ENCODE peak calls at places on chromosomes 1 and 21, in eight cellular contexts. G, P, W, Y, R, D, Q and K are unnamed samples.

GRCh38 chr1:153217212-153217611 is at the start of gene PRR9:
- DNase-seq in G (no peak), P (no peak), W (no peak), Y (no peak), R (no peak), D (no peak), Q (no peak), K (no peak)

GRCh38 chr1:238999944-239000343 is 386.4 kb upstream of the CHRM3 start:
- DNase-seq in G (no peak), P (no peak), W (no peak), Y (no peak), R (no peak), D (no peak), Q (no peak), K (no peak)

GRCh38 chr1:43221256-43221778 is 48.5 kb upstream of the TMEM125 start:
- DNase-seq in G (no peak), P (no peak), W (no peak), Y (no peak), R (no peak), D (no peak), Q (no peak), K (no peak)

GRCh38 chr1:41931578-41931977 is 12.9 kb upstream of the HIVEP3 start:
- DNase-seq in G (no peak), P (no peak), W (no peak), Y (no peak), R (no peak), D (no peak), Q (no peak), K (no peak)

GRCh38 chr1:154316704-154317103 is 4.2 kb upstream of the AQP10 start:
- DNase-seq in G (no peak), P (no peak), W (no peak), Y (no peak), R (no peak), D (no peak), Q (no peak), K (no peak)

GRCh38 chr21:41932191-41932575 is 21.6 kb downstream of the C2CD2 start:
- DNase-seq in G (no peak), P (no peak), W (no peak), Y (no peak), R (no peak), D (peak; percentile 84), Q (peak; percentile 71), K (no peak)

GRCh38 chr1:35692310-35692709 is 26.4 kb downstream of the C1orf216 start:
- DNase-seq in G (no peak), P (no peak), W (no peak), Y (no peak), R (no peak), D (no peak), Q (no peak), K (no peak)

GRCh38 chr1:42046772-42047552 is 106.2 kb upstream of the GUCA2B start:
- DNase-seq in G (no peak), P (no peak), W (peak; percentile 29), Y (no peak), R (no peak), D (peak; percentile 5), Q (no peak), K (no peak)

GRCh38 chr1:110524311-110525249 is 5.6 kb upstream of the KCNA10 start:
- DNase-seq in G (no peak), P (peak; percentile 66), W (peak; percentile 20), Y (no peak), R (no peak), D (peak; percentile 52), Q (no peak), K (peak; percentile 73)

GRCh38 chr1:164296172-164296571 is 262.8 kb upstream of the PBX1 start:
- DNase-seq in G (no peak), P (no peak), W (peak; percentile 34), Y (no peak), R (no peak), D (no peak), Q (no peak), K (no peak)

GRCh38 chr1:100448371-100448770 is 89.6 kb upstream of the GPR88 start:
- DNase-seq in G (no peak), P (no peak), W (no peak), Y (no peak), R (no peak), D (no peak), Q (no peak), K (no peak)

GRCh38 chr1:170661646-170662411 is 2.1 kb upstream of the PRRX1 start:
- DNase-seq in G (peak; percentile 37), P (no peak), W (peak; percentile 44), Y (no peak), R (no peak), D (peak; percentile 67), Q (no peak), K (no peak)

GRCh38 chr1:55506686-55507577 is 291.8 kb upstream of the USP24 start:
- DNase-seq in G (no peak), P (no peak), W (no peak), Y (no peak), R (no peak), D (peak; percentile 23), Q (peak; percentile 37), K (no peak)

GRCh38 chr1:64133036-64133435 is 70.4 kb upstream of the UBE2U start:
- DNase-seq in G (no peak), P (no peak), W (no peak), Y (no peak), R (no peak), D (peak; percentile 82), Q (peak; percentile 81), K (no peak)

DNA sequence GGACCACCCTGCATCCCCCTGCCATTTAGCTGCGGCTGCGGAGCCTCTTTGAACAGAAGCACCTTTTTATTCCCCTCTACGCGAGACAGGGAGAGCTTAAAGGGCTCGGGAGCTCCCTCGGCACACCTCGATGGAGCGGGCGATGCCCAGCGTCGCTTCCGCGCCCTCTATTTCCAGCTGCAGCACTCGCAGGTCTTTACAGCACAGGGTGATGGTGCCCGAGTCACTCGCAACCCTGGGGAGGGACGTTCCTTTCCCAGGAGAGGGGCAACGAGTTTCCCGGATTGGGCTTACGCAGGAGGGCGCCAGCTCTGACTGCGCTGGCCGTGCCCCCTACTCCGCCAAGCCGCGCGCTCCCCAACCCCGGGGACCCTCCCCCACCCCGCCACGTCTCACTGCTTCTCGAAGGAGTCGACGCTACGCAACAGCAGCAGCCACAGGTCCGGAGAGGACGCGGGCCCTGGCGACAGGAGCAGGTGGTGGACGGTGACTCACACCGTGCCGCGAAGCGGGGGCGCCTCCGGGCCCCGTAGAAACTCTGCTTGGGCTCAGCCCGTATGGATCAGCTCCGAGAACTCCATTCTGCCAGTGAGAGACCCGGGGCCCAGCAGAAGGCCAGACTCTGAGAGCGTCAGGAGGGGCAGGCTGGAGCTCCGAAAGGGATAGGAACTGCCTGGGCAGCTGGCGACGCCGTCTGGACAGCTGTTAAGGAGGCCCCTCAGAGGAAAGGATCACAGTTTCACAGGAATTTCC is 5.8 kb upstream of the FAM167B start:
- DNase-seq in G (peak; percentile 89), P (peak; percentile 28), W (peak; percentile 56), Y (peak; percentile 83), R (no peak), D (peak; percentile 61), Q (no peak), K (peak; percentile 49)
- TF ChIP-seq CTCF in G (no peak), P (no peak), W (no peak), Y (no peak), R (no peak), D (no peak), Q (peak; percentile 9), K (no peak)

GRCh38 chr1:68379085-68379478 is 70.7 kb downstream of the RPE65 start:
- DNase-seq in G (no peak), P (no peak), W (no peak), Y (no peak), R (no peak), D (no peak), Q (no peak), K (no peak)

GRCh38 chr1:68383092-68383491 is 66.7 kb downstream of the RPE65 start:
- DNase-seq in G (no peak), P (no peak), W (no peak), Y (no peak), R (no peak), D (no peak), Q (no peak), K (no peak)

GRCh38 chr1:68378296-68379084 is 71.3 kb downstream of the RPE65 start:
- DNase-seq in G (no peak), P (no peak), W (no peak), Y (no peak), R (no peak), D (no peak), Q (no peak), K (no peak)

GRCh38 chr1:68384872-68385390 is 64.8 kb downstream of the RPE65 start:
- DNase-seq in G (no peak), P (no peak), W (no peak), Y (no peak), R (no peak), D (peak; percentile 77), Q (peak; percentile 58), K (no peak)

GRCh38 chr1:68384321-68384813 is 65.4 kb downstream of the RPE65 start:
- DNase-seq in G (no peak), P (no peak), W (no peak), Y (no peak), R (no peak), D (peak; percentile 97), Q (peak; percentile 98), K (no peak)
- TF ChIP-seq CTCF in G (no peak), P (no peak), W (peak; percentile 41), Y (no peak), R (no peak), D (peak; percentile 59), Q (peak; percentile 47), K (no peak)

DNA sequence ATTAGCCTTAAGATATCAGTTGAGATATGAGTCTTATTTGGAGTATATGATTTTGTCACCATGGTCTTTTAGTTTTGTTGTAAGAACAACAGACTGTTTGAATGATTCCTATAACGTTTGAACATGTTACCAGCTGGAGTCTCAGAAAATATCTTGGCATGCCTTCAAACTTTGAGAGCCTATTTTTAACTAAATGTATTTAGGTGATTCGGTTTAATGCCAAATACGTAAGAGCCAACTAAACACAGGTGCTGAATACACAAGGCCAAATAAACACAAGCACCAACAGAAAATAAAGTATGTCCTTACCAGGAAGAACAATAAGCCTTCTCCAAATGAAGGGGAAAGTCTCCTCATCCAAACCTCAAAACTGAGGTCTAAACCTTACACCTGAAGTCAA is 48.6 kb downstream of the PRKACB start:
- DNase-seq in G (no peak), P (no peak), W (no peak), Y (no peak), R (no peak), D (no peak), Q (no peak), K (no peak)
- TF ChIP-seq CTCF in G (no peak), P (no peak), W (no peak), Y (no peak), R (no peak), D (no peak), Q (no peak), K (no peak)

GRCh38 chr21:25424045-25424444 is 183.2 kb downstream of the MRPL39 start:
- DNase-seq in G (no peak), P (no peak), W (no peak), Y (no peak), R (no peak), D (no peak), Q (no peak), K (no peak)

GRCh38 chr21:25420831-25421230 is 186.4 kb downstream of the MRPL39 start:
- DNase-seq in G (no peak), P (no peak), W (no peak), Y (no peak), R (no peak), D (no peak), Q (no peak), K (no peak)

GRCh38 chr21:25424674-25425073 is 182.6 kb downstream of the MRPL39 start:
- DNase-seq in G (no peak), P (no peak), W (no peak), Y (no peak), R (no peak), D (no peak), Q (no peak), K (no peak)

GRCh38 chr21:25422610-25423608 is 184.4 kb downstream of the MRPL39 start:
- DNase-seq in G (no peak), P (no peak), W (no peak), Y (no peak), R (no peak), D (no peak), Q (no peak), K (no peak)

GRCh38 chr21:25421327-25422028 is 185.8 kb downstream of the MRPL39 start:
- DNase-seq in G (no peak), P (no peak), W (no peak), Y (no peak), R (no peak), D (peak; percentile 48), Q (peak; percentile 5), K (peak; percentile 29)
- TF ChIP-seq CTCF in G (no peak), P (peak; percentile 50), W (peak; percentile 72), Y (no peak), R (peak; percentile 56), D (peak; percentile 50), Q (peak; percentile 49), K (peak; percentile 51)